ENCODE peak calls at places on chromosomes 13 and 19, in ten cellular contexts. One of them, this sample, is unnamed. For H3K27me3, the result is how much of the 10 kb centered on the place peaks cover.

GRCh38 chr13:51148952-51149573 is 38.0 kb upstream of the C13orf42 start:
- DNase-seq in tibial artery: no peak
- DNase-seq in GM23248: peak
- DNase-seq in right cardiac atrium: no peak
- DNase-seq in neural progenitor cell: peak
- DNase-seq in pancreas: no peak
- DNase-seq in tibial nerve: no peak
- DNase-seq in astrocyte: peak
- DNase-seq in ovary: peak
- DNase-seq in right lobe of liver: no peak
- DNase-seq in this sample: no peak

GRCh38 chr19:19606021-19606420 is 12.5 kb downstream of the PBX4 start:
- DNase-seq in GM23248: no peak
- DNase-seq in ovary: no peak
- DNase-seq in tibial artery: no peak
- DNase-seq in neural progenitor cell: no peak
- DNase-seq in right lobe of liver: no peak
- DNase-seq in astrocyte: peak
- DNase-seq in pancreas: no peak
- DNase-seq in right cardiac atrium: no peak
- DNase-seq in tibial nerve: no peak
- DNase-seq in this sample: peak

GRCh38 chr13:49759503-49759902 is 33.0 kb downstream of the KPNA3 start:
- DNase-seq in pancreas: no peak
- DNase-seq in ovary: no peak
- DNase-seq in right lobe of liver: no peak
- DNase-seq in astrocyte: no peak
- DNase-seq in tibial artery: no peak
- DNase-seq in tibial nerve: no peak
- DNase-seq in right cardiac atrium: no peak
- DNase-seq in neural progenitor cell: no peak
- DNase-seq in GM23248: no peak
- DNase-seq in this sample: no peak

GRCh38 chr13:46307554-46307953 is 79.5 kb downstream of the RUBCNL start:
- DNase-seq in right cardiac atrium: no peak
- DNase-seq in right lobe of liver: no peak
- DNase-seq in GM23248: peak
- DNase-seq in ovary: no peak
- DNase-seq in tibial nerve: no peak
- DNase-seq in astrocyte: no peak
- DNase-seq in neural progenitor cell: no peak
- DNase-seq in pancreas: no peak
- DNase-seq in tibial artery: no peak
- DNase-seq in this sample: no peak

GRCh38 chr13:29583073-29583785 is 12.3 kb downstream of the SLC7A1 start:
- DNase-seq in astrocyte: peak
- DNase-seq in tibial nerve: no peak
- DNase-seq in ovary: no peak
- DNase-seq in neural progenitor cell: no peak
- DNase-seq in tibial artery: no peak
- DNase-seq in pancreas: no peak
- DNase-seq in right lobe of liver: no peak
- DNase-seq in right cardiac atrium: no peak
- DNase-seq in GM23248: peak
- DNase-seq in this sample: no peak

GRCh38 chr13:112713517-112714253 is 23.8 kb downstream of the ATP11A start:
- DNase-seq in tibial artery: no peak
- DNase-seq in GM23248: no peak
- DNase-seq in neural progenitor cell: no peak
- DNase-seq in ovary: peak
- DNase-seq in astrocyte: no peak
- DNase-seq in tibial nerve: no peak
- DNase-seq in pancreas: no peak
- DNase-seq in right lobe of liver: peak
- DNase-seq in right cardiac atrium: no peak
- DNase-seq in this sample: no peak

GRCh38 chr13:99376924-99377323 is 69.7 kb upstream of the GPR183 start:
- DNase-seq in tibial nerve: no peak
- DNase-seq in right cardiac atrium: no peak
- DNase-seq in ovary: no peak
- DNase-seq in GM23248: no peak
- DNase-seq in right lobe of liver: no peak
- DNase-seq in neural progenitor cell: no peak
- DNase-seq in tibial artery: no peak
- DNase-seq in astrocyte: no peak
- DNase-seq in pancreas: no peak
- DNase-seq in this sample: no peak

GRCh38 chr13:99087954-99088491 is 110.2 kb upstream of the DOCK9 start:
- DNase-seq in ovary: no peak
- DNase-seq in right lobe of liver: no peak
- DNase-seq in tibial nerve: no peak
- DNase-seq in astrocyte: no peak
- DNase-seq in GM23248: no peak
- DNase-seq in neural progenitor cell: peak
- DNase-seq in right cardiac atrium: peak
- DNase-seq in tibial artery: no peak
- DNase-seq in pancreas: no peak
- DNase-seq in this sample: peak

GRCh38 chr13:67372868-67373464 is 142.8 kb upstream of the PCDH9 start:
- DNase-seq in tibial nerve: no peak
- DNase-seq in GM23248: no peak
- DNase-seq in tibial artery: no peak
- DNase-seq in ovary: no peak
- DNase-seq in right lobe of liver: no peak
- DNase-seq in neural progenitor cell: no peak
- DNase-seq in astrocyte: no peak
- DNase-seq in pancreas: no peak
- DNase-seq in right cardiac atrium: no peak
- DNase-seq in this sample: no peak

GRCh38 chr19:39936622-39937021 is 2.2 kb upstream of the FCGBP start:
- DNase-seq in tibial nerve: no peak
- DNase-seq in pancreas: no peak
- DNase-seq in GM23248: no peak
- DNase-seq in right lobe of liver: no peak
- DNase-seq in tibial artery: no peak
- DNase-seq in astrocyte: no peak
- DNase-seq in right cardiac atrium: no peak
- DNase-seq in ovary: no peak
- DNase-seq in neural progenitor cell: no peak
- DNase-seq in this sample: no peak

GRCh38 chr13:26202365-26202972 is 19.6 kb downstream of the RNF6 start:
- DNase-seq in ovary: no peak
- DNase-seq in right cardiac atrium: no peak
- DNase-seq in GM23248: peak
- DNase-seq in pancreas: no peak
- DNase-seq in tibial nerve: no peak
- DNase-seq in tibial artery: no peak
- DNase-seq in right lobe of liver: no peak
- DNase-seq in neural progenitor cell: no peak
- DNase-seq in astrocyte: peak
- DNase-seq in this sample: no peak

GRCh38 chr19:18368504-18369222 is 17.3 kb upstream of the GDF15 start:
- DNase-seq in astrocyte: no peak
- DNase-seq in tibial nerve: no peak
- DNase-seq in ovary: no peak
- DNase-seq in right cardiac atrium: no peak
- DNase-seq in GM23248: no peak
- DNase-seq in tibial artery: no peak
- DNase-seq in right lobe of liver: no peak
- DNase-seq in pancreas: peak
- DNase-seq in neural progenitor cell: peak
- DNase-seq in this sample: no peak

DNA sequence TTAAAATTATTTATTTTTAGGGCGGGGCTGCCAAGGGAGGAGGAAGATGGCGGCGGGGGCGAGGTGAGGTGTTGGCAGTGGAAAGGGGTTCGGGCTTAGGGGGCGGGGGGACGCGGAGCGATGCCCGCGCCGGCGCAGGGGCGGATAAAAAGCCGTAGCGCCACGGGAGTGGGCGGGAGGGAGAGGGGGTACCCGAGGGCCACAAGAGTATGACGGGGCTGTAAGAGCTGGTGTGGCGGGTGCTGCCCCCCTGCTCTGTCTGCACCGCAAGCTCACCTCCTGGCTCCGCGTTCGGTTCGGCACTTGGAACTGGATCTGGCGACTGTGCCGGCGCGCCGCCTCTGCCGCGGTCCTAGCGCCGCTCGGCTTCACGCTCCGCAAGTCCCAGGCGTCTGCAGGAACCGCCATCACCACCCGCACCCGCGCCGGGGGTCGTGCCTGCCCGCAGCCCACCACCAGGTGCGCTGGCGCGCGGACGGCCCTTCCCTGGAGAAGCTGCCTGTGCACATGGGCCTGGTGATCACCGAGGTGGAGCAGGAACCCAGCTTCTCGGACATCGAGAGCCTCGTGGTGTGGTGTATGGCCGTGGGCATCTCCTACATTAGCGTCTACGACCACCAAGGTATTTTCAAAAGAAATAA is 265.2 kb upstream of the SGCG start:
- DNase-seq in GM23248: peak
- DNase-seq in neural progenitor cell: peak
- DNase-seq in right lobe of liver: peak
- DNase-seq in tibial nerve: no peak
- DNase-seq in right cardiac atrium: peak
- DNase-seq in ovary: peak
- DNase-seq in pancreas: no peak
- DNase-seq in tibial artery: peak
- DNase-seq in astrocyte: peak
- DNase-seq in this sample: no peak
- H3K27ac ChIP-seq in GM23248: no peak
- H3K27ac ChIP-seq in neural progenitor cell: no peak
- H3K27ac ChIP-seq in right lobe of liver: no peak
- H3K27ac ChIP-seq in tibial nerve: no peak
- H3K27ac ChIP-seq in right cardiac atrium: no peak
- H3K27ac ChIP-seq in ovary: no peak
- H3K27ac ChIP-seq in pancreas: no peak
- H3K27ac ChIP-seq in tibial artery: no peak
- H3K27ac ChIP-seq in astrocyte: no peak
- H3K27ac ChIP-seq in this sample: no peak

GRCh38 chr19:3471954-3472655 is 8.2 kb downstream of the SMIM24 start:
- DNase-seq in astrocyte: no peak
- DNase-seq in ovary: peak
- DNase-seq in right lobe of liver: no peak
- DNase-seq in GM23248: no peak
- DNase-seq in neural progenitor cell: peak
- DNase-seq in tibial artery: no peak
- DNase-seq in right cardiac atrium: peak
- DNase-seq in tibial nerve: no peak
- DNase-seq in pancreas: no peak
- DNase-seq in this sample: peak

GRCh38 chr19:3475449-3475848 is 4.9 kb downstream of the SMIM24 start:
- DNase-seq in neural progenitor cell: no peak
- DNase-seq in pancreas: no peak
- DNase-seq in tibial artery: no peak
- DNase-seq in right lobe of liver: no peak
- DNase-seq in ovary: no peak
- DNase-seq in right cardiac atrium: no peak
- DNase-seq in tibial nerve: no peak
- DNase-seq in GM23248: no peak
- DNase-seq in astrocyte: no peak
- DNase-seq in this sample: no peak

GRCh38 chr19:3474015-3474414 is 6.3 kb downstream of the SMIM24 start:
- DNase-seq in right cardiac atrium: no peak
- DNase-seq in neural progenitor cell: no peak
- DNase-seq in right lobe of liver: no peak
- DNase-seq in tibial nerve: no peak
- DNase-seq in GM23248: no peak
- DNase-seq in astrocyte: no peak
- DNase-seq in tibial artery: no peak
- DNase-seq in pancreas: no peak
- DNase-seq in ovary: no peak
- DNase-seq in this sample: no peak

GRCh38 chr19:3476830-3477229 is 3.5 kb downstream of the SMIM24 start:
- DNase-seq in tibial nerve: no peak
- DNase-seq in pancreas: no peak
- DNase-seq in astrocyte: no peak
- DNase-seq in GM23248: no peak
- DNase-seq in neural progenitor cell: no peak
- DNase-seq in right cardiac atrium: no peak
- DNase-seq in right lobe of liver: no peak
- DNase-seq in tibial artery: peak
- DNase-seq in ovary: no peak
- DNase-seq in this sample: no peak

GRCh38 chr19:3474614-3475013 is 5.7 kb downstream of the SMIM24 start:
- DNase-seq in tibial nerve: no peak
- DNase-seq in tibial artery: no peak
- DNase-seq in pancreas: no peak
- DNase-seq in right lobe of liver: no peak
- DNase-seq in GM23248: no peak
- DNase-seq in neural progenitor cell: no peak
- DNase-seq in astrocyte: no peak
- DNase-seq in right cardiac atrium: no peak
- DNase-seq in ovary: no peak
- DNase-seq in this sample: no peak
- H3K27me3 ChIP-seq in tibial nerve: under half
- H3K27me3 ChIP-seq in tibial artery: under half
- H3K27me3 ChIP-seq in pancreas: under half
- H3K27me3 ChIP-seq in right lobe of liver: under half
- H3K27me3 ChIP-seq in GM23248: under half
- H3K27me3 ChIP-seq in neural progenitor cell: half or more
- H3K27me3 ChIP-seq in astrocyte: under half
- H3K27me3 ChIP-seq in right cardiac atrium: under half
- H3K27me3 ChIP-seq in ovary: under half
- H3K27me3 ChIP-seq in this sample: under half

DNA sequence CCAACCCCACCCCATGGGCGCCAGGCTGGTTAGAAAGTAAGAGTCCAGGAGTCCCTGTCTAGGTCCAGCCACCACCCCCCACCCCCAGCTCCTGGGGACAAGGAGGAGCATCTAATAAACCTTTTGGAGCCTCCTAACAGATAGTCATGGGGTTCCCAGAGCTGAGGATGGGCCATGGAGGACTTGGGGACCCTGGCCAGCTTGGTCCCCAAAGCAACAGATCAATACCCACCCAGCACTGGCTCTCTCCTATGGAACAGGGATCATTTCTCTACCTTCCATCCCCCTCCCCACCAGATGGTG is 9.4 kb downstream of the NR2F6 start:
- DNase-seq in right lobe of liver: no peak
- DNase-seq in tibial artery: no peak
- DNase-seq in ovary: no peak
- DNase-seq in astrocyte: no peak
- DNase-seq in right cardiac atrium: no peak
- DNase-seq in pancreas: no peak
- DNase-seq in tibial nerve: no peak
- DNase-seq in GM23248: no peak
- DNase-seq in neural progenitor cell: no peak
- DNase-seq in this sample: no peak
- H3K27ac ChIP-seq in right lobe of liver: no peak
- H3K27ac ChIP-seq in tibial artery: peak
- H3K27ac ChIP-seq in ovary: no peak
- H3K27ac ChIP-seq in astrocyte: no peak
- H3K27ac ChIP-seq in right cardiac atrium: no peak
- H3K27ac ChIP-seq in pancreas: peak
- H3K27ac ChIP-seq in tibial nerve: no peak
- H3K27ac ChIP-seq in GM23248: no peak
- H3K27ac ChIP-seq in neural progenitor cell: no peak
- H3K27ac ChIP-seq in this sample: no peak

DNA sequence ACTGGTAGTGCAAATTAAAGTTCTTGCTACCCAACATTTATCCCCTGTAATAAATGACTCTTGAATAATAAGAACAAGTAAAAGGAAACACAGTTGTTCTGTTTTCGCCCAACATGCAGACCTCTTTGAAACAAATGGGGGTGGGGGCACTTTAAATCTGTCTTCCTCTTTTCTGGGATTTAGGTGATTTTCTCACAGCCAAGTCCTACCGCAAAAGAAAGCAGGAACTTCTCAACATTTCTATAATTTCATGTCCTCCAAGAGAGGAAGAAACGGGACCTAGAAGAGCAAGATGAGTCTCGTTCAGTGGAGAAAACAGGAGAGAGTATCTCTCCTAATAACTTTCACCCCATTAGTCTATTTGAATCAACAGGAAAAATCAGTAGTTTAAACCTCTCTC is 3.4 kb downstream of the POU4F1 start:
- DNase-seq in right cardiac atrium: no peak
- DNase-seq in right lobe of liver: no peak
- DNase-seq in pancreas: no peak
- DNase-seq in astrocyte: no peak
- DNase-seq in tibial nerve: no peak
- DNase-seq in neural progenitor cell: no peak
- DNase-seq in tibial artery: no peak
- DNase-seq in ovary: no peak
- DNase-seq in GM23248: no peak
- DNase-seq in this sample: no peak
- H3K27me3 ChIP-seq in right cardiac atrium: under half
- H3K27me3 ChIP-seq in right lobe of liver: under half
- H3K27me3 ChIP-seq in pancreas: under half
- H3K27me3 ChIP-seq in astrocyte: half or more
- H3K27me3 ChIP-seq in tibial nerve: under half
- H3K27me3 ChIP-seq in neural progenitor cell: half or more
- H3K27me3 ChIP-seq in tibial artery: under half
- H3K27me3 ChIP-seq in ovary: under half
- H3K27me3 ChIP-seq in GM23248: half or more
- H3K27me3 ChIP-seq in this sample: half or more

This sample was measured in CD4-positive, alpha-beta T cell.